ENCODE peak calls at places on chromosomes 13 and 19, in nine cellular contexts. E is HTR-8/SVneo, M is A172, T is NCI-H2081 treated with DMSO at 0.1 percent for 48 hours, Z is ovary, R is osteocyte, L is fibroblast of mammary gland, Q is GM06990, K is mesenchymal stem cell. Y is an unnamed sample.

GRCh38 chr19:50792852-50793250 is 2.6 kb downstream of the ACP4 start:
- DNase-seq in K (no peak), Q (no peak), L (no peak), Z (no peak), R (no peak), E (no peak), M (no peak), T (no peak), Y (no peak)

GRCh38 chr13:21673592-21674270 is 2.9 kb downstream of the FGF9 start:
- DNase-seq in Q (peak), Z (no peak), M (no peak), T (no peak), L (no peak), R (no peak), E (no peak), K (peak), Y (no peak)

GRCh38 chr13:44078806-44079378 is 199.2 kb downstream of the LACC1 start:
- DNase-seq in R (no peak), Q (no peak), E (no peak), L (no peak), T (no peak), K (no peak), M (no peak), Z (no peak), Y (no peak)

GRCh38 chr19:43872547-43873336 is 45.6 kb downstream of the ZNF283 start:
- DNase-seq in Z (no peak), T (no peak), R (no peak), E (no peak), Q (no peak), L (peak), K (peak), M (peak), Y (no peak)

GRCh38 chr13:78372581-78372980 is 230.8 kb downstream of the POU4F1 start:
- DNase-seq in Q (no peak), Z (no peak), R (no peak), K (peak), L (peak), M (no peak), T (no peak), E (no peak), Y (no peak)

GRCh38 chr13:40973409-40973808 is 45.7 kb downstream of the ELF1 start:
- DNase-seq in Q (no peak), R (no peak), L (no peak), K (no peak), Z (no peak), E (no peak), T (no peak), M (no peak), Y (no peak)

GRCh38 chr19:47430041-47430802 is 10.9 kb upstream of the MEIS3 start:
- DNase-seq in T (no peak), Z (no peak), E (no peak), Q (peak), M (no peak), R (no peak), K (peak), L (peak), Y (no peak)

GRCh38 chr19:34351382-34351802 is 13.6 kb upstream of the GPI start:
- DNase-seq in T (no peak), Q (no peak), R (no peak), M (peak), E (no peak), Z (no peak), K (no peak), L (no peak), Y (no peak)

GRCh38 chr19:52941941-52942370 is 18.7 kb upstream of the ZNF888 start:
- DNase-seq in K (peak), R (no peak), Z (peak), E (no peak), M (peak), T (no peak), L (peak), Q (no peak), Y (no peak)

GRCh38 chr19:49758292-49758691 is 4.8 kb downstream of the TSKS start:
- DNase-seq in T (no peak), M (peak), R (no peak), Q (no peak), K (peak), Z (peak), E (peak), L (peak), Y (no peak)

GRCh38 chr13:37942929-37943328 is 73.4 kb upstream of the TRPC4 start:
- DNase-seq in Z (no peak), L (no peak), R (no peak), M (no peak), E (no peak), K (no peak), T (no peak), Q (no peak), Y (no peak)

GRCh38 chr13:111202149-111202548 is 87.0 kb downstream of the ARHGEF7 start:
- DNase-seq in K (no peak), M (no peak), R (no peak), E (no peak), L (no peak), T (no peak), Q (no peak), Z (no peak), Y (no peak)

GRCh38 chr19:6710273-6711077 is 10.0 kb downstream of the C3 start:
- DNase-seq in E (no peak), L (no peak), M (no peak), T (no peak), R (no peak), K (no peak), Z (no peak), Q (no peak), Y (peak)

GRCh38 chr13:107642841-107643240 is 572.5 kb downstream of the LIG4 start:
- DNase-seq in L (no peak), R (no peak), K (no peak), Q (no peak), E (no peak), Z (no peak), T (peak), M (no peak), Y (no peak)

Y was measured in aorta.